ENCODE peak calls at places on chromosomes 16 and 17, in six cellular contexts. T, G, B, W, J and P are unnamed samples.
A peak's percentile ranks its signal among the peaks of the same experiment; 100 is the strongest.

GRCh38 chr16:6966925-6967324 is 365.7 kb upstream of the RBFOX1 start:
- DNase-seq in G (no peak), W (no peak), J (no peak), B (no peak), T (no peak), P (no peak)

GRCh38 chr17:20035501-20035900 is 26.3 kb downstream of the SPECC1 start:
- DNase-seq in G (no peak), T (no peak), W (no peak), J (no peak), B (no peak), P (no peak)

GRCh38 chr16:85051067-85051709 is 23.6 kb downstream of the KIAA0513 start:
- DNase-seq in G (no peak), T (no peak), B (no peak), W (no peak), J (no peak), P (no peak)

GRCh38 chr16:77965346-77965745 is 57.0 kb upstream of the CLEC3A start:
- DNase-seq in B (no peak), J (no peak), W (no peak), T (no peak), G (no peak), P (no peak)

GRCh38 chr17:7835818-7836595 is 2.0 kb downstream of the KDM6B start:
- DNase-seq in T (no peak), G (no peak), B (peak; percentile 73), J (peak; percentile 77), W (peak; percentile 87), P (peak; percentile 73)

GRCh38 chr17:17721140-17721668 is 39.9 kb downstream of the RAI1 start:
- DNase-seq in G (no peak), T (no peak), W (no peak), J (no peak), B (no peak), P (no peak)

GRCh38 chr16:17241264-17241835 is 229.4 kb downstream of the XYLT1 start:
- DNase-seq in T (no peak), J (no peak), W (no peak), G (no peak), B (no peak), P (no peak)

GRCh38 chr17:56185905-56186783 is 32.9 kb downstream of the ANKFN1 start:
- DNase-seq in G (no peak), W (no peak), B (no peak), J (peak; percentile 90), T (peak; percentile 32), P (no peak)

GRCh38 chr17:45312477-45313418 is 4.1 kb downstream of the MAP3K14 start:
- DNase-seq in J (peak; percentile 42), G (peak; percentile 45), T (no peak), B (no peak), W (no peak), P (no peak)

GRCh38 chr17:57506253-57506911 is 238.7 kb downstream of the CCDC182 start:
- DNase-seq in T (no peak), W (no peak), G (no peak), B (no peak), J (no peak), P (no peak)

GRCh38 chr16:123971-124370 is 14.5 kb downstream of the NPRL3 start:
- DNase-seq in W (no peak), T (no peak), G (no peak), B (no peak), J (no peak), P (no peak)

GRCh38 chr17:66459811-66460270 is 157.4 kb downstream of the PRKCA start:
- DNase-seq in T (peak; percentile 99), G (no peak), W (peak; percentile 71), B (peak; percentile 71), J (peak; percentile 99), P (peak; percentile 70)

GRCh38 chr16:70522216-70523000 is 946 bp downstream of the COG4 start:
- DNase-seq in W (no peak), T (no peak), J (no peak), B (no peak), G (no peak), P (no peak)

GRCh38 chr17:36527851-36528250 is 6.8 kb downstream of the MYO19 start:
- DNase-seq in B (no peak), G (peak; percentile 38), W (no peak), J (no peak), T (no peak), P (no peak)

GRCh38 chr17:18182190-18182977 is 1.2 kb upstream of the ALKBH5 start:
- DNase-seq in J (peak; percentile 54), T (peak; percentile 37), G (no peak), B (peak; percentile 65), W (peak; percentile 87), P (peak; percentile 70)

GRCh38 chr17:19002805-19003542 is 1.6 kb downstream of the FAM83G start:
- DNase-seq in T (peak; percentile 27), J (peak; percentile 62), W (no peak), B (no peak), G (no peak), P (no peak)

GRCh38 chr16:47634126-47634525 is 173.0 kb downstream of the PHKB start:
- DNase-seq in W (no peak), B (no peak), G (no peak), T (no peak), J (no peak), P (no peak)

GRCh38 chr17:2435181-2435741 is 34.4 kb upstream of the MNT start:
- DNase-seq in T (peak; percentile 44), B (no peak), G (peak; percentile 85), W (no peak), J (peak; percentile 64), P (no peak)

GRCh38 chr17:29763273-29763672 is 140.6 kb upstream of the CORO6 start:
- DNase-seq in W (no peak), B (no peak), J (no peak), G (no peak), T (no peak), P (no peak)

GRCh38 chr16:84874553-84874952 is 54.8 kb downstream of the CRISPLD2 start:
- DNase-seq in W (no peak), G (no peak), B (no peak), T (peak; percentile 29), J (no peak), P (no peak)

GRCh38 chr16:72877374-72878028 is 170.4 kb downstream of the ZFHX3 start:
- DNase-seq in G (peak; percentile 60), B (no peak), W (no peak), J (peak; percentile 69), T (peak; percentile 75), P (no peak)

GRCh38 chr17:17547210-17547764 is 44.2 kb downstream of the PEMT start:
- DNase-seq in W (no peak), J (no peak), B (no peak), G (no peak), T (no peak), P (no peak)

GRCh38 chr16:11416228-11417001 is 71.2 kb downstream of the RMI2 start:
- DNase-seq in J (no peak), G (no peak), W (no peak), B (no peak), T (no peak), P (no peak)

GRCh38 chr17:1413281-1413791 is 13.3 kb upstream of the YWHAE start:
- DNase-seq in B (peak; percentile 76), J (peak; percentile 73), T (peak; percentile 86), G (no peak), W (peak; percentile 85), P (peak; percentile 89)

GRCh38 chr17:78316115-78316866 is 43.6 kb downstream of the SOCS3 start:
- DNase-seq in B (no peak), G (peak; percentile 86), W (no peak), T (no peak), J (no peak), P (no peak)

GRCh38 chr17:78318843-78319242 is 41.0 kb downstream of the SOCS3 start:
- DNase-seq in J (no peak), W (no peak), T (no peak), B (no peak), G (no peak), P (no peak)

GRCh38 chr17:78316867-78317816 is 42.7 kb downstream of the SOCS3 start:
- DNase-seq in G (peak; percentile 96), T (peak; percentile 44), J (peak; percentile 35), B (peak; percentile 85), W (peak; percentile 75), P (no peak)

GRCh38 chr17:78318407-78318806 is 41.5 kb downstream of the SOCS3 start:
- DNase-seq in J (no peak), T (no peak), G (peak; percentile 55), B (no peak), W (no peak), P (no peak)

GRCh38 chr17:78317817-78318400 is 42.0 kb downstream of the SOCS3 start:
- DNase-seq in B (no peak), T (no peak), G (no peak), W (no peak), J (no peak), P (no peak)
- H3K27ac ChIP-seq in B (no peak overlapping the region), T (no peak overlapping the region), G (no peak overlapping the region), W (peak overlapping the region; percentile 6), J (no peak overlapping the region), P (no peak overlapping the region)

GRCh38 chr17:42670925-42671657 is 5.7 kb downstream of the PLEKHH3 start:
- DNase-seq in T (no peak), J (no peak), G (peak; percentile 81), W (no peak), B (no peak), P (no peak)
- H3K27ac ChIP-seq in T (no peak overlapping the region), J (no peak overlapping the region), G (no peak overlapping the region), W (no peak overlapping the region), B (no peak overlapping the region), P (no peak overlapping the region)

GRCh38 chr17:59362811-59363205 is 31.4 kb downstream of the YPEL2 start:
- DNase-seq in W (no peak), J (no peak), B (no peak), T (peak; percentile 51), G (no peak), P (no peak)
- H3K27ac ChIP-seq in W (peak overlapping the region; percentile 48), J (peak overlapping the region; percentile 94), B (peak overlapping the region; percentile 51), T (peak overlapping the region; percentile 42), G (no peak overlapping the region), P (peak overlapping the region; percentile 88)

GRCh38 chr17:67520282-67520906 is 143.3 kb downstream of the PITPNC1 start:
- DNase-seq in W (peak; percentile 51), G (peak; percentile 59), B (no peak), J (peak; percentile 85), T (peak; percentile 60), P (no peak)
- H3K27ac ChIP-seq in W (peak overlapping the region; percentile 16), G (no peak overlapping the region), B (no peak overlapping the region), J (peak overlapping the region; percentile 44), T (no peak overlapping the region), P (no peak overlapping the region)

GRCh38 chr17:80252871-80253270 is 7.8 kb upstream of the RNF213 start:
- DNase-seq in J (peak; percentile 19), G (peak; percentile 91), T (peak; percentile 33), B (peak; percentile 79), W (peak; percentile 76), P (no peak)
- H3K27ac ChIP-seq in J (no peak overlapping the region), G (no peak overlapping the region), T (no peak overlapping the region), B (no peak overlapping the region), W (no peak overlapping the region), P (no peak overlapping the region)

DNA sequence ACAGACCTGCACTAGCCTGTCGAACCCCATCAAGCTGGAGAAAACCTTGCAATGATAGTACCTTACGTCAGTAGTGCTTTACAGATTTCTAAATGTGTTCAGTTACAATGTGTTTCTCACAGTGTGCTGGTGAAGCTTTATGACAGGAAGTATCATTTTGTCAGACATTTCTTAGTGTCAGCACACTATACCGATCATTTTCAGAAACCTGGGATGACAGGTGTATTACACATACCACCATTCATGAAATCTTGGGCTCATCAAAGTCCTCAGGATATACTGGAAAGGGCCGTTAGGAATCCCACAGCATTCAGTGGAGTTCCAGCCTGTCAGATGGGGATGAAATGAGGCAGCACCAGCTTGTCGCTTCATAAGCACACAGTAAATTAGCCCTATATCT is 27.3 kb downstream of the TTC19 start:
- DNase-seq in W (no peak), J (no peak), B (no peak), G (no peak), T (no peak), P (no peak)
- H3K27ac ChIP-seq in W (no peak overlapping the region), J (peak overlapping the region; percentile 88), B (no peak overlapping the region), G (no peak overlapping the region), T (peak overlapping the region; percentile 2), P (no peak overlapping the region)